ENCODE peak calls at places on chromosomes 6 and 20, in four cellular contexts. B, M, N and J are unnamed samples.

GRCh38 chr6:85506441-85507093 is 56.7 kb downstream of the NT5E start:
- DNase-seq in B (no peak), M (no peak), N (no peak), J (no peak)

GRCh38 chr6:167706313-167707109 is 120.2 kb upstream of the AFDN start:
- DNase-seq in B (no peak), M (no peak), N (peak; percentile 33), J (no peak)

GRCh38 chr6:37565267-37566208 is 65.8 kb upstream of the CCDC167 start:
- DNase-seq in B (no peak), M (no peak), N (no peak), J (peak; percentile 85)

GRCh38 chr20:4234128-4234527 is 218.8 kb upstream of the RNF24 start:
- DNase-seq in B (no peak), M (no peak), N (no peak), J (no peak)

GRCh38 chr6:18433059-18433458 is 45.9 kb downstream of the RNF144B start:
- DNase-seq in B (no peak), M (no peak), N (no peak), J (no peak)

GRCh38 chr6:141580988-141581387 is 551.7 kb upstream of the GJE1 start:
- DNase-seq in B (no peak), M (no peak), N (no peak), J (no peak)

GRCh38 chr20:37362821-37363220 is 16.9 kb downstream of the SRC start:
- DNase-seq in B (no peak), M (no peak), N (no peak), J (no peak)

GRCh38 chr6:39114395-39114706 is 635 bp downstream of the SAYSD1 start:
- DNase-seq in B (no peak), M (peak; percentile 39), N (no peak), J (no peak)

GRCh38 chr6:83341765-83342164 is 89.1 kb downstream of the ME1 start:
- DNase-seq in B (no peak), M (no peak), N (no peak), J (no peak)

GRCh38 chr20:57756213-57756612 is 46.4 kb upstream of the PMEPA1 start:
- DNase-seq in B (no peak), M (no peak), N (no peak), J (no peak)

GRCh38 chr20:48139262-48140041 is 354.2 kb upstream of the SULF2 start:
- DNase-seq in B (no peak), M (no peak), N (no peak), J (no peak)
- H3K27ac ChIP-seq in B (no peak overlapping the region), M (no peak overlapping the region), N (no peak overlapping the region), J (no peak overlapping the region)

GRCh38 chr20:3046677-3047462 is 1.0 kb downstream of the MRPS26 start:
- DNase-seq in B (peak; percentile 34), M (no peak), N (no peak), J (peak; percentile 73)
- TF ChIP-seq REST in B (no peak), M (no peak), N (no peak), J (no peak)

GRCh38 chr6:6695711-6696048 is 107.2 kb downstream of the LY86 start:
- DNase-seq in B (no peak), M (no peak), N (no peak), J (no peak)
- H3K27ac ChIP-seq in B (no peak overlapping the region), M (no peak overlapping the region), N (no peak overlapping the region), J (no peak overlapping the region)

GRCh38 chr6:25450469-25451198 is 171.5 kb downstream of the CARMIL1 start:
- DNase-seq in B (no peak), M (no peak), N (no peak), J (no peak)
- TF ChIP-seq REST in B (no peak), M (no peak), N (no peak), J (no peak)

GRCh38 chr6:81808834-81809598 is 56.5 kb upstream of the TENT5A start:
- DNase-seq in B (no peak), M (no peak), N (no peak), J (no peak)
- H3K27ac ChIP-seq in B (no peak overlapping the region), M (no peak overlapping the region), N (no peak overlapping the region), J (no peak overlapping the region)

DNA sequence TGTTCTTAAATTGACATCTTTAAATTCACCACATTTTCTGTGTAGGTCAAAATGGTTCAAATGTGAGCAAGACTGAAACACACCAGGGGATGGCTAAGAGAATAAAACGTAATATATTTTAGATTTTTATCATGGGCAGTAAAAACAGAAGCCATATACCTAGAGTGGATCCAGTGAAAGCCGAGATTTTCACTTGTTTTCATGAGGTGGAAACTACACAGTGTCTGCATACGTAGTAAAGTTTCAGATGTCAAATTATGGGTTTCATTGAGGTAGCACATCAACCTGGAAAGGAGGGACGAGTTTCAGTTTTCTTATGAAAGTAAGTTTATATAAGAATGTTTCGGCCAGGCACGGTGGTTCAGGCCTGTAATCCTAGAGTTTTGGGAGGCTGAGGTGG is 25.9 kb downstream of the METTL24 start:
- DNase-seq in B (no peak), M (no peak), N (no peak), J (no peak)
- TF ChIP-seq REST in B (no peak), M (no peak), N (no peak), J (no peak)